ENCODE peak calls at places on chromosomes 2 and 18, in four cellular contexts. One of them, this sample, is unnamed.

GRCh38 chr2:60629801-60630385 is 76.4 kb upstream of the BCL11A start:
- DNase-seq in activated CD8-positive, alpha-beta T cell treated with anti-CD3 and anti-CD28 coated beads for 36 hours: no peak
- DNase-seq in left ventricle myocardium inferior: no peak
- DNase-seq in A549: no peak
- DNase-seq in this sample: no peak

GRCh38 chr2:195677884-195678283 is 20.9 kb downstream of the SLC39A10 start:
- DNase-seq in A549: no peak
- DNase-seq in left ventricle myocardium inferior: no peak
- DNase-seq in activated CD8-positive, alpha-beta T cell treated with anti-CD3 and anti-CD28 coated beads for 36 hours: no peak
- DNase-seq in this sample: no peak

GRCh38 chr18:28855524-28855923 is 678.6 kb upstream of the CDH2 start:
- DNase-seq in left ventricle myocardium inferior: no peak
- DNase-seq in activated CD8-positive, alpha-beta T cell treated with anti-CD3 and anti-CD28 coated beads for 36 hours: no peak
- DNase-seq in A549: no peak
- DNase-seq in this sample: no peak

GRCh38 chr2:131641414-131642206 is 113.9 kb downstream of the CCDC74A start:
- DNase-seq in A549: no peak
- DNase-seq in left ventricle myocardium inferior: no peak
- DNase-seq in activated CD8-positive, alpha-beta T cell treated with anti-CD3 and anti-CD28 coated beads for 36 hours: no peak
- DNase-seq in this sample: no peak

GRCh38 chr2:71457123-71457958 is 4.0 kb downstream of the DYSF start:
- DNase-seq in left ventricle myocardium inferior: no peak
- DNase-seq in activated CD8-positive, alpha-beta T cell treated with anti-CD3 and anti-CD28 coated beads for 36 hours: no peak
- DNase-seq in A549: no peak
- DNase-seq in this sample: no peak

GRCh38 chr2:30985493-30986292 is 152.5 kb downstream of the GALNT14 start:
- DNase-seq in left ventricle myocardium inferior: no peak
- DNase-seq in activated CD8-positive, alpha-beta T cell treated with anti-CD3 and anti-CD28 coated beads for 36 hours: no peak
- DNase-seq in A549: no peak
- DNase-seq in this sample: no peak

GRCh38 chr18:22977847-22978701 is 44.9 kb downstream of the RBBP8 start:
- DNase-seq in activated CD8-positive, alpha-beta T cell treated with anti-CD3 and anti-CD28 coated beads for 36 hours: no peak
- DNase-seq in left ventricle myocardium inferior: no peak
- DNase-seq in A549: peak
- DNase-seq in this sample: peak

GRCh38 chr2:238202326-238203103 is 980 bp downstream of the ILKAP start:
- DNase-seq in activated CD8-positive, alpha-beta T cell treated with anti-CD3 and anti-CD28 coated beads for 36 hours: peak
- DNase-seq in A549: peak
- DNase-seq in left ventricle myocardium inferior: no peak
- DNase-seq in this sample: peak

GRCh38 chr2:74206180-74206688 is 7.8 kb downstream of the MTHFD2 start:
- DNase-seq in activated CD8-positive, alpha-beta T cell treated with anti-CD3 and anti-CD28 coated beads for 36 hours: peak
- DNase-seq in left ventricle myocardium inferior: no peak
- DNase-seq in A549: no peak
- DNase-seq in this sample: peak

GRCh38 chr2:84846041-84846663 is 34.7 kb downstream of the TRABD2A start:
- DNase-seq in activated CD8-positive, alpha-beta T cell treated with anti-CD3 and anti-CD28 coated beads for 36 hours: peak
- DNase-seq in left ventricle myocardium inferior: no peak
- DNase-seq in A549: no peak
- DNase-seq in this sample: no peak

GRCh38 chr2:138919336-138919735 is 139.1 kb upstream of the NXPH2 start:
- DNase-seq in left ventricle myocardium inferior: no peak
- DNase-seq in activated CD8-positive, alpha-beta T cell treated with anti-CD3 and anti-CD28 coated beads for 36 hours: no peak
- DNase-seq in A549: no peak
- DNase-seq in this sample: no peak

DNA sequence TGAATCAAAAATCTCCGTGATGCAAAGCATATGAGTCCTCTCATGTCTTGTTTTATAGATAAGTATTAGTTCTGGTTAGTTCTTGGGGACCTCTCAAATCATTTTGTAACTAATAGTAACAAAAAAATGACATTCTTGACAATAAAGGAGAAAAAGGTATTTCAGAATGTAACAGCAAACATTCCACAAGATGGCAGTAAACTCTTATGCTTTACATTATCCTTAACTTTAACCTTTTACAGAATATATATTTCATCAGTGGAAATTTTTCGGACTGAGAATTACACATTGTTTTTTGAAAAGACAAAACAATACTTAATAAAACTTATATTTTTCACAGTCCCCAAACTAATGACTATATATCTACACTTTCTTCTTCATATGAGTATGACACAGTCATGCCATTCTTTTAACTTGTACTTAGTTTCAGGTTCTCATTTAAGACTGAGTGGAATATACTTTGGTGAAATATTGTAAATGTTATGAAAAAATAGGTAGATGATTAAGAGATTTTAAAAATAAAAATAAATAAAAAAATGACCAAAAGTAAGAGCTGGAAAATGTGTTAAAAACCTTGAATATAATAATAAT is 142.9 kb upstream of the NXPH2 start:
- DNase-seq in activated CD8-positive, alpha-beta T cell treated with anti-CD3 and anti-CD28 coated beads for 36 hours: no peak
- DNase-seq in A549: no peak
- DNase-seq in left ventricle myocardium inferior: no peak
- DNase-seq in this sample: no peak
- TF ChIP-seq CTCF in activated CD8-positive, alpha-beta T cell treated with anti-CD3 and anti-CD28 coated beads for 36 hours: no peak
- TF ChIP-seq CTCF in A549: peak
- TF ChIP-seq CTCF in left ventricle myocardium inferior: peak
- TF ChIP-seq CTCF in this sample: peak

GRCh38 chr18:74290831-74291770 is 662 bp downstream of the CYB5A start:
- DNase-seq in A549: no peak
- DNase-seq in activated CD8-positive, alpha-beta T cell treated with anti-CD3 and anti-CD28 coated beads for 36 hours: peak
- DNase-seq in left ventricle myocardium inferior: peak
- DNase-seq in this sample: peak
- TF ChIP-seq CTCF in A549: no peak
- TF ChIP-seq CTCF in activated CD8-positive, alpha-beta T cell treated with anti-CD3 and anti-CD28 coated beads for 36 hours: no peak
- TF ChIP-seq CTCF in left ventricle myocardium inferior: peak
- TF ChIP-seq CTCF in this sample: peak

GRCh38 chr18:64337018-64337417 is 188.1 kb upstream of the LINC00305 start:
- DNase-seq in A549: no peak
- DNase-seq in activated CD8-positive, alpha-beta T cell treated with anti-CD3 and anti-CD28 coated beads for 36 hours: no peak
- DNase-seq in left ventricle myocardium inferior: no peak
- DNase-seq in this sample: no peak
- TF ChIP-seq CTCF in A549: no peak
- TF ChIP-seq CTCF in activated CD8-positive, alpha-beta T cell treated with anti-CD3 and anti-CD28 coated beads for 36 hours: no peak
- TF ChIP-seq CTCF in left ventricle myocardium inferior: no peak
- TF ChIP-seq CTCF in this sample: no peak

GRCh38 chr2:186903183-186903582 is 54.2 kb upstream of the ZSWIM2 start:
- DNase-seq in left ventricle myocardium inferior: no peak
- DNase-seq in A549: no peak
- DNase-seq in activated CD8-positive, alpha-beta T cell treated with anti-CD3 and anti-CD28 coated beads for 36 hours: no peak
- DNase-seq in this sample: no peak
- TF ChIP-seq CTCF in left ventricle myocardium inferior: peak
- TF ChIP-seq CTCF in A549: peak
- TF ChIP-seq CTCF in activated CD8-positive, alpha-beta T cell treated with anti-CD3 and anti-CD28 coated beads for 36 hours: no peak
- TF ChIP-seq CTCF in this sample: no peak

GRCh38 chr2:136025057-136025973 is 39.9 kb upstream of the DARS1 start:
- DNase-seq in A549: no peak
- DNase-seq in left ventricle myocardium inferior: peak
- DNase-seq in activated CD8-positive, alpha-beta T cell treated with anti-CD3 and anti-CD28 coated beads for 36 hours: peak
- DNase-seq in this sample: peak

GRCh38 chr2:136023416-136023815 is 38.0 kb upstream of the DARS1 start:
- DNase-seq in left ventricle myocardium inferior: no peak
- DNase-seq in A549: no peak
- DNase-seq in activated CD8-positive, alpha-beta T cell treated with anti-CD3 and anti-CD28 coated beads for 36 hours: no peak
- DNase-seq in this sample: no peak

GRCh38 chr2:136022747-136023146 is 37.3 kb upstream of the DARS1 start:
- DNase-seq in activated CD8-positive, alpha-beta T cell treated with anti-CD3 and anti-CD28 coated beads for 36 hours: no peak
- DNase-seq in left ventricle myocardium inferior: no peak
- DNase-seq in A549: no peak
- DNase-seq in this sample: no peak

GRCh38 chr2:136024616-136025015 is 39.2 kb upstream of the DARS1 start:
- DNase-seq in A549: no peak
- DNase-seq in activated CD8-positive, alpha-beta T cell treated with anti-CD3 and anti-CD28 coated beads for 36 hours: no peak
- DNase-seq in left ventricle myocardium inferior: no peak
- DNase-seq in this sample: no peak

DNA sequence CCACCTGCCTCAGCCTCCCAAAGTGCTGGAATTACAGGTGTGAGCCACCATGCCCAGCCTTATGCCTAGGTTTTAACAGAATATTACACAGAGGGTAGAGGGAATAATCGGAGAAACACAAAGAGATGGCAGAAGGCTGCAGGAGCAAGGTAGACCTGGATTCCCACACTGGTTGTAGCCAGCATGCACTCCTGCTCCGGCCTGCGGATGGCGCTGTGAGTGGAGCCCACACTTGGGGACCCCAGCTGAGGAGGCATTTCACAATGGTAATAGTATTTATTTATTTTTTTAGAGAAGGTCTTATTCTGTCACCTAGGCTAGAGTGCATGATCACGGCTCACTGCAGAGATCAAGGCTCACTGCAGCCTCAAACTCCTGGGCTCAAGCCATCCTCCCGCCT is 38.8 kb upstream of the DARS1 start:
- DNase-seq in activated CD8-positive, alpha-beta T cell treated with anti-CD3 and anti-CD28 coated beads for 36 hours: no peak
- DNase-seq in A549: no peak
- DNase-seq in left ventricle myocardium inferior: no peak
- DNase-seq in this sample: no peak
- TF ChIP-seq CTCF in activated CD8-positive, alpha-beta T cell treated with anti-CD3 and anti-CD28 coated beads for 36 hours: no peak
- TF ChIP-seq CTCF in A549: no peak
- TF ChIP-seq CTCF in left ventricle myocardium inferior: no peak
- TF ChIP-seq CTCF in this sample: no peak

DNA sequence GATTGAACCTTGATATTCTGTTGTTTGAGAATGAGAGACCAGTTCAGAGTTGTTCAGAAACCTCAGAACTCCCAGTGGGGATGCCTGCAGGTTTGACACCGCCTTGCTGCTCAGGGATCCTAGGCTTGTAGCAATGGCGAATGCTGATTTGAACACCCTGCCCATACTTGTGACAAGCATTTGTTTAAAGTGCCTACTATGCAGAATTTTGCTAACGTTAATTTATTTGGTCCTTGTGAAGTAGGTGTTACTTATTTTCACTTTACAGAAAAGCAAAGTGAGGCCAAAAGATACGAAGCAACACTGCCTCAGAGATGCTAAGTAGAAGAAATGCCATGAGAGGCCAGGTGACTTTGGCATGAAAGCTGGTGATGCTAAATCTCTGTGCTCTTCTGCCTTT is 32.3 kb downstream of the STON1 start:
- DNase-seq in activated CD8-positive, alpha-beta T cell treated with anti-CD3 and anti-CD28 coated beads for 36 hours: no peak
- DNase-seq in A549: no peak
- DNase-seq in left ventricle myocardium inferior: no peak
- DNase-seq in this sample: no peak
- TF ChIP-seq CTCF in activated CD8-positive, alpha-beta T cell treated with anti-CD3 and anti-CD28 coated beads for 36 hours: no peak
- TF ChIP-seq CTCF in A549: no peak
- TF ChIP-seq CTCF in left ventricle myocardium inferior: no peak
- TF ChIP-seq CTCF in this sample: no peak